ENCODE peak calls at places on chromosomes 2 and 18, in eight cellular contexts. One of them, this sample, is unnamed.

GRCh38 chr2:31008571-31009114 is 129.6 kb downstream of the GALNT14 start:
- DNase-seq in naive thymus-derived CD8-positive, alpha-beta T cell: no peak
- DNase-seq in iPS-NIHi11: no peak
- DNase-seq in activated CD4-positive, CD25-positive, alpha-beta regulatory T cell: no peak
- DNase-seq in GM10248: no peak
- DNase-seq in hippocampal formation: no peak
- DNase-seq in endothelial cell of umbilical vein: no peak
- DNase-seq in astrocyte: no peak
- DNase-seq in this sample: no peak

GRCh38 chr18:27861539-27861938 is 315.4 kb downstream of the CDH2 start:
- DNase-seq in naive thymus-derived CD8-positive, alpha-beta T cell: no peak
- DNase-seq in iPS-NIHi11: peak; percentile 14
- DNase-seq in activated CD4-positive, CD25-positive, alpha-beta regulatory T cell: no peak
- DNase-seq in GM10248: no peak
- DNase-seq in hippocampal formation: no peak
- DNase-seq in endothelial cell of umbilical vein: no peak
- DNase-seq in astrocyte: no peak
- DNase-seq in this sample: no peak

GRCh38 chr2:202965810-202966454 is 48.7 kb upstream of the NBEAL1 start:
- DNase-seq in naive thymus-derived CD8-positive, alpha-beta T cell: no peak
- DNase-seq in iPS-NIHi11: peak; percentile 11
- DNase-seq in activated CD4-positive, CD25-positive, alpha-beta regulatory T cell: no peak
- DNase-seq in GM10248: peak; percentile 44
- DNase-seq in hippocampal formation: no peak
- DNase-seq in endothelial cell of umbilical vein: peak; percentile 15
- DNase-seq in astrocyte: peak; percentile 78
- DNase-seq in this sample: peak; percentile 4

GRCh38 chr18:9711361-9712129 is 3.4 kb downstream of the RAB31 start:
- DNase-seq in naive thymus-derived CD8-positive, alpha-beta T cell: no peak
- DNase-seq in iPS-NIHi11: no peak
- DNase-seq in activated CD4-positive, CD25-positive, alpha-beta regulatory T cell: no peak
- DNase-seq in GM10248: peak; percentile 79
- DNase-seq in hippocampal formation: no peak
- DNase-seq in endothelial cell of umbilical vein: no peak
- DNase-seq in astrocyte: no peak
- DNase-seq in this sample: no peak

GRCh38 chr2:12005886-12006681 is 259.7 kb downstream of the LPIN1 start:
- DNase-seq in naive thymus-derived CD8-positive, alpha-beta T cell: peak; percentile 63
- DNase-seq in iPS-NIHi11: peak; percentile 39
- DNase-seq in activated CD4-positive, CD25-positive, alpha-beta regulatory T cell: peak; percentile 11
- DNase-seq in GM10248: peak; percentile 60
- DNase-seq in hippocampal formation: no peak
- DNase-seq in endothelial cell of umbilical vein: peak; percentile 51
- DNase-seq in astrocyte: peak; percentile 60
- DNase-seq in this sample: peak; percentile 20

GRCh38 chr2:199261221-199261620 is 196.5 kb downstream of the SATB2 start:
- DNase-seq in naive thymus-derived CD8-positive, alpha-beta T cell: no peak
- DNase-seq in iPS-NIHi11: no peak
- DNase-seq in activated CD4-positive, CD25-positive, alpha-beta regulatory T cell: no peak
- DNase-seq in GM10248: no peak
- DNase-seq in hippocampal formation: peak; percentile 4
- DNase-seq in endothelial cell of umbilical vein: peak; percentile 42
- DNase-seq in astrocyte: peak; percentile 81
- DNase-seq in this sample: no peak

GRCh38 chr2:168730391-168730790 is 72.0 kb upstream of the NOSTRIN start:
- DNase-seq in naive thymus-derived CD8-positive, alpha-beta T cell: no peak
- DNase-seq in iPS-NIHi11: no peak
- DNase-seq in activated CD4-positive, CD25-positive, alpha-beta regulatory T cell: no peak
- DNase-seq in GM10248: no peak
- DNase-seq in hippocampal formation: no peak
- DNase-seq in endothelial cell of umbilical vein: no peak
- DNase-seq in astrocyte: peak; percentile 14
- DNase-seq in this sample: no peak

GRCh38 chr2:207619764-207620203 is 5.4 kb downstream of the METTL21A start:
- DNase-seq in naive thymus-derived CD8-positive, alpha-beta T cell: no peak
- DNase-seq in iPS-NIHi11: no peak
- DNase-seq in activated CD4-positive, CD25-positive, alpha-beta regulatory T cell: no peak
- DNase-seq in GM10248: peak; percentile 26
- DNase-seq in hippocampal formation: no peak
- DNase-seq in endothelial cell of umbilical vein: peak; percentile 43
- DNase-seq in astrocyte: no peak
- DNase-seq in this sample: no peak

GRCh38 chr2:70936165-70936978 is 672 bp downstream of the ATP6V1B1 start:
- DNase-seq in naive thymus-derived CD8-positive, alpha-beta T cell: no peak
- DNase-seq in iPS-NIHi11: no peak
- DNase-seq in activated CD4-positive, CD25-positive, alpha-beta regulatory T cell: no peak
- DNase-seq in GM10248: no peak
- DNase-seq in hippocampal formation: no peak
- DNase-seq in endothelial cell of umbilical vein: no peak
- DNase-seq in astrocyte: no peak
- DNase-seq in this sample: no peak

This sample was measured in heart right ventricle.